ENCODE peak calls at places on chromosome 18, in six cellular contexts. W is amygdala; C is stimulated activated naive CD4-positive, alpha-beta T cell; E is colonic mucosa; B is upper lobe of left lung; X is progenitor cell of endocrine pancreas. U is an unnamed sample.

GRCh38 chr18:75124967-75125358 is 84.0 kb downstream of the PTGR3 start:
- DNase-seq in W (no peak), C (no peak), E (no peak), B (no peak), X (no peak), U (no peak)

GRCh38 chr18:23634692-23635091 is 28.0 kb downstream of the ANKRD29 start:
- DNase-seq in W (no peak), C (no peak), E (no peak), B (no peak), X (no peak), U (no peak)

GRCh38 chr18:65279668-65280305 is 471.0 kb upstream of the CDH7 start:
- DNase-seq in W (no peak), C (no peak), E (no peak), B (no peak), X (no peak), U (no peak)

GRCh38 chr18:6638470-6638869 is 91.0 kb upstream of the ARHGAP28 start:
- DNase-seq in W (no peak), C (no peak), E (no peak), B (no peak), X (no peak), U (no peak)

GRCh38 chr18:37248281-37248680 is 317.3 kb downstream of the CELF4 start:
- DNase-seq in W (no peak), C (no peak), E (no peak), B (no peak), X (no peak), U (no peak)

GRCh38 chr18:73663581-73663980 is 484.1 kb downstream of the FBXO15 start:
- DNase-seq in W (no peak), C (no peak), E (no peak), B (no peak), X (no peak), U (no peak)

GRCh38 chr18:51390695-51391094 is 193.2 kb upstream of the MEX3C start:
- DNase-seq in W (no peak), C (no peak), E (no peak), B (no peak), X (no peak), U (peak)

GRCh38 chr18:51491678-51492372 is 294.3 kb upstream of the MEX3C start:
- DNase-seq in W (no peak), C (no peak), E (no peak), B (no peak), X (no peak), U (no peak)

GRCh38 chr18:7812431-7813063 is 245.4 kb downstream of the PTPRM start:
- DNase-seq in W (no peak), C (no peak), E (no peak), B (no peak), X (no peak), U (peak)

U was measured in HT1080.